ENCODE peak calls at places on chromosome 22, in five cellular contexts. One of them, this sample, is unnamed.

GRCh38 chr22:23233746-23234408 is 53.6 kb downstream of the BCR start:
- DNase-seq in HFF-Myc: no peak
- DNase-seq in upper lobe of right lung: no peak
- DNase-seq in fibroblast of the conjunctiva: no peak
- DNase-seq in KG1: no peak
- DNase-seq in this sample: peak; percentile 75

GRCh38 chr22:50581031-50581949 is 1.4 kb downstream of the CHKB start:
- DNase-seq in HFF-Myc: no peak
- DNase-seq in upper lobe of right lung: peak; percentile 64
- DNase-seq in fibroblast of the conjunctiva: no peak
- DNase-seq in KG1: no peak
- DNase-seq in this sample: no peak

GRCh38 chr22:42296381-42296853 is 26.0 kb upstream of the TCF20 start:
- DNase-seq in HFF-Myc: no peak
- DNase-seq in upper lobe of right lung: no peak
- DNase-seq in fibroblast of the conjunctiva: no peak
- DNase-seq in KG1: no peak
- DNase-seq in this sample: no peak

GRCh38 chr22:30286813-30287625 is 2.3 kb downstream of the CASTOR1 start:
- DNase-seq in HFF-Myc: no peak
- DNase-seq in upper lobe of right lung: peak; percentile 89
- DNase-seq in fibroblast of the conjunctiva: no peak
- DNase-seq in KG1: peak; percentile 50
- DNase-seq in this sample: no peak

GRCh38 chr22:29635734-29636357 is 32.4 kb downstream of the NF2 start:
- DNase-seq in HFF-Myc: peak; percentile 37
- DNase-seq in upper lobe of right lung: no peak
- DNase-seq in fibroblast of the conjunctiva: peak; percentile 57
- DNase-seq in KG1: peak; percentile 28
- DNase-seq in this sample: no peak

GRCh38 chr22:38078046-38078840 is 5.7 kb downstream of the SLC16A8 start:
- DNase-seq in HFF-Myc: no peak
- DNase-seq in upper lobe of right lung: no peak
- DNase-seq in fibroblast of the conjunctiva: no peak
- DNase-seq in KG1: no peak
- DNase-seq in this sample: peak; percentile 61

GRCh38 chr22:41681616-41682015 is 7.1 kb downstream of the SNU13 start:
- DNase-seq in HFF-Myc: no peak
- DNase-seq in upper lobe of right lung: peak; percentile 61
- DNase-seq in fibroblast of the conjunctiva: no peak
- DNase-seq in KG1: no peak
- DNase-seq in this sample: no peak

GRCh38 chr22:37419916-37420655 is 7.2 kb downstream of the ELFN2 start:
- DNase-seq in HFF-Myc: no peak
- DNase-seq in upper lobe of right lung: no peak
- DNase-seq in fibroblast of the conjunctiva: no peak
- DNase-seq in KG1: no peak
- DNase-seq in this sample: peak; percentile 81

GRCh38 chr22:39175127-39176066 is 22.9 kb upstream of the CBX7 start:
- DNase-seq in HFF-Myc: no peak
- DNase-seq in upper lobe of right lung: no peak
- DNase-seq in fibroblast of the conjunctiva: no peak
- DNase-seq in KG1: no peak
- DNase-seq in this sample: peak; percentile 86

GRCh38 chr22:39148727-39149535 is 3.5 kb downstream of the CBX7 start:
- DNase-seq in HFF-Myc: no peak
- DNase-seq in upper lobe of right lung: peak; percentile 71
- DNase-seq in fibroblast of the conjunctiva: no peak
- DNase-seq in KG1: no peak
- DNase-seq in this sample: no peak

GRCh38 chr22:25390297-25391240 is 171.1 kb downstream of the CRYBB2 start:
- DNase-seq in HFF-Myc: no peak
- DNase-seq in upper lobe of right lung: no peak
- DNase-seq in fibroblast of the conjunctiva: no peak
- DNase-seq in KG1: no peak
- DNase-seq in this sample: peak; percentile 61

GRCh38 chr22:37569009-37569920 is 9.0 kb downstream of the CDC42EP1 start:
- DNase-seq in HFF-Myc: no peak
- DNase-seq in upper lobe of right lung: peak; percentile 87
- DNase-seq in fibroblast of the conjunctiva: no peak
- DNase-seq in KG1: no peak
- DNase-seq in this sample: no peak

GRCh38 chr22:32859743-32860142 is 58.2 kb downstream of the TIMP3 start:
- DNase-seq in HFF-Myc: no peak
- DNase-seq in upper lobe of right lung: no peak
- DNase-seq in fibroblast of the conjunctiva: no peak
- DNase-seq in KG1: no peak
- DNase-seq in this sample: no peak

GRCh38 chr22:42086051-42086450 is 4.5 kb downstream of the NDUFA6 start:
- DNase-seq in HFF-Myc: no peak
- DNase-seq in upper lobe of right lung: no peak
- DNase-seq in fibroblast of the conjunctiva: no peak
- DNase-seq in KG1: no peak
- DNase-seq in this sample: no peak

GRCh38 chr22:46036558-46037408 is 59.8 kb upstream of the WNT7B start:
- DNase-seq in HFF-Myc: no peak
- DNase-seq in upper lobe of right lung: peak; percentile 62
- DNase-seq in fibroblast of the conjunctiva: no peak
- DNase-seq in KG1: no peak
- DNase-seq in this sample: peak; percentile 82

GRCh38 chr22:29580200-29580810 is 608 bp downstream of the NIPSNAP1 start:
- DNase-seq in HFF-Myc: no peak
- DNase-seq in upper lobe of right lung: no peak
- DNase-seq in fibroblast of the conjunctiva: no peak
- DNase-seq in KG1: no peak
- DNase-seq in this sample: no peak

GRCh38 chr22:30821863-30822215 is 127.2 kb downstream of the OSBP2 start:
- DNase-seq in HFF-Myc: no peak
- DNase-seq in upper lobe of right lung: no peak
- DNase-seq in fibroblast of the conjunctiva: no peak
- DNase-seq in KG1: no peak
- DNase-seq in this sample: no peak

GRCh38 chr22:37726240-37726887 is 29.5 kb downstream of the TRIOBP start:
- DNase-seq in HFF-Myc: no peak
- DNase-seq in upper lobe of right lung: no peak
- DNase-seq in fibroblast of the conjunctiva: no peak
- DNase-seq in KG1: no peak
- DNase-seq in this sample: no peak

GRCh38 chr22:46111645-46112306 is 38.5 kb upstream of the PPARA start:
- DNase-seq in HFF-Myc: no peak
- DNase-seq in upper lobe of right lung: no peak
- DNase-seq in fibroblast of the conjunctiva: no peak
- DNase-seq in KG1: no peak
- DNase-seq in this sample: no peak

GRCh38 chr22:36036167-36036624 is 7.6 kb upstream of the RBFOX2 start:
- DNase-seq in HFF-Myc: no peak
- DNase-seq in upper lobe of right lung: no peak
- DNase-seq in fibroblast of the conjunctiva: no peak
- DNase-seq in KG1: no peak
- DNase-seq in this sample: no peak

GRCh38 chr22:22770280-22770871 is 117.2 kb upstream of the IGLL5 start:
- DNase-seq in HFF-Myc: no peak
- DNase-seq in upper lobe of right lung: no peak
- DNase-seq in fibroblast of the conjunctiva: no peak
- DNase-seq in KG1: no peak
- DNase-seq in this sample: peak; percentile 59